ENCODE peak calls at places on chromosome 3, in ten cellular contexts. G, R, T, J, A, X, Y, O, K and L are unnamed samples.

GRCh38 chr3:197478746-197479668 is 76.8 kb downstream of the BDH1 start:
- DNase-seq in G (peak), R (no peak), T (no peak), J (no peak), A (no peak), X (no peak), Y (peak), O (no peak), K (no peak), L (no peak)

GRCh38 chr3:3038201-3038991 is 71.8 kb downstream of the IL5RA start:
- DNase-seq in G (no peak), R (no peak), T (no peak), J (peak), A (no peak), X (no peak), Y (no peak), O (no peak), K (no peak), L (no peak)

GRCh38 chr3:13173186-13173585 is 100.0 kb upstream of the IQSEC1 start:
- DNase-seq in G (no peak), R (no peak), T (no peak), J (peak), A (no peak), X (no peak), Y (no peak), O (no peak), K (no peak), L (peak)

GRCh38 chr3:17583530-17583929 is 158.9 kb downstream of the TBC1D5 start:
- DNase-seq in G (no peak), R (no peak), T (no peak), J (no peak), A (no peak), X (no peak), Y (no peak), O (no peak), K (no peak), L (no peak)

GRCh38 chr3:117059054-117059989 is 349.7 kb downstream of the TUSC7 start:
- DNase-seq in G (peak), R (no peak), T (no peak), J (no peak), A (peak), X (no peak), Y (peak), O (no peak), K (peak), L (no peak)

GRCh38 chr3:151479452-151479851 is 18.6 kb upstream of the IGSF10 start:
- DNase-seq in G (no peak), R (no peak), T (peak), J (no peak), A (no peak), X (no peak), Y (no peak), O (no peak), K (no peak), L (no peak)

GRCh38 chr3:113148307-113148703 is 63.1 kb upstream of the BOC start:
- DNase-seq in G (no peak), R (no peak), T (no peak), J (peak), A (no peak), X (no peak), Y (no peak), O (no peak), K (peak), L (no peak)

GRCh38 chr3:13718437-13718836 is 161.4 kb downstream of the WNT7A start:
- DNase-seq in G (no peak), R (no peak), T (no peak), J (peak), A (no peak), X (no peak), Y (peak), O (no peak), K (no peak), L (peak)

GRCh38 chr3:34570916-34571705 is 772.7 kb downstream of the PDCD6IP start:
- DNase-seq in G (no peak), R (no peak), T (no peak), J (no peak), A (no peak), X (no peak), Y (no peak), O (no peak), K (no peak), L (no peak)

GRCh38 chr3:152317956-152318355 is 49.2 kb downstream of the MBNL1 start:
- DNase-seq in G (no peak), R (no peak), T (peak), J (no peak), A (peak), X (no peak), Y (peak), O (no peak), K (no peak), L (no peak)

GRCh38 chr3:119585867-119586570 is 6.7 kb downstream of the ADPRH start:
- DNase-seq in G (no peak), R (no peak), T (no peak), J (no peak), A (no peak), X (no peak), Y (peak), O (no peak), K (no peak), L (no peak)

GRCh38 chr3:179544981-179545645 is 17.6 kb upstream of the ACTL6A start:
- DNase-seq in G (no peak), R (no peak), T (no peak), J (no peak), A (peak), X (peak), Y (peak), O (no peak), K (no peak), L (no peak)